ENCODE peak calls at places on chromosomes 2 and 18, in seven cellular contexts. One of them, this sample, is unnamed. For H3K27me3, the result is how much of the 10 kb centered on the place peaks cover.

GRCh38 chr2:40416486-40416885 is 35.4 kb downstream of the SLC8A1 start:
- DNase-seq in CD4-positive, alpha-beta memory T cell: no peak
- DNase-seq in dorsolateral prefrontal cortex: no peak
- DNase-seq in prostate gland: no peak
- DNase-seq in K562: no peak
- DNase-seq in Panc1: no peak
- DNase-seq in endodermal cell: no peak
- DNase-seq in this sample: no peak

GRCh38 chr2:186590538-186591441 is 934 bp downstream of the ITGAV start:
- DNase-seq in CD4-positive, alpha-beta memory T cell: peak
- DNase-seq in dorsolateral prefrontal cortex: peak
- DNase-seq in prostate gland: peak
- DNase-seq in K562: peak
- DNase-seq in Panc1: no peak
- DNase-seq in endodermal cell: peak
- DNase-seq in this sample: peak

GRCh38 chr2:54570925-54571694 is 115.0 kb downstream of the SPTBN1 start:
- DNase-seq in CD4-positive, alpha-beta memory T cell: peak
- DNase-seq in dorsolateral prefrontal cortex: no peak
- DNase-seq in prostate gland: no peak
- DNase-seq in K562: no peak
- DNase-seq in Panc1: peak
- DNase-seq in endodermal cell: no peak
- DNase-seq in this sample: peak

GRCh38 chr2:126448611-126449010 is 207.3 kb upstream of the GYPC start:
- DNase-seq in CD4-positive, alpha-beta memory T cell: no peak
- DNase-seq in dorsolateral prefrontal cortex: no peak
- DNase-seq in prostate gland: no peak
- DNase-seq in K562: no peak
- DNase-seq in Panc1: no peak
- DNase-seq in endodermal cell: no peak
- DNase-seq in this sample: no peak

GRCh38 chr2:184154438-184154837 is 443.9 kb upstream of the ZNF804A start:
- DNase-seq in CD4-positive, alpha-beta memory T cell: no peak
- DNase-seq in dorsolateral prefrontal cortex: no peak
- DNase-seq in prostate gland: no peak
- DNase-seq in K562: no peak
- DNase-seq in Panc1: no peak
- DNase-seq in endodermal cell: no peak
- DNase-seq in this sample: no peak

GRCh38 chr2:168189835-168190426 is 57.5 kb downstream of the STK39 start:
- DNase-seq in CD4-positive, alpha-beta memory T cell: no peak
- DNase-seq in dorsolateral prefrontal cortex: no peak
- DNase-seq in prostate gland: no peak
- DNase-seq in K562: no peak
- DNase-seq in Panc1: no peak
- DNase-seq in endodermal cell: no peak
- DNase-seq in this sample: no peak

GRCh38 chr2:187138240-187138639 is 289.3 kb upstream of the ZSWIM2 start:
- DNase-seq in CD4-positive, alpha-beta memory T cell: no peak
- DNase-seq in dorsolateral prefrontal cortex: no peak
- DNase-seq in prostate gland: no peak
- DNase-seq in K562: no peak
- DNase-seq in Panc1: peak
- DNase-seq in endodermal cell: peak
- DNase-seq in this sample: no peak

GRCh38 chr2:82139979-82140611 is 1835.5 kb upstream of the LRRTM1 start:
- DNase-seq in CD4-positive, alpha-beta memory T cell: no peak
- DNase-seq in dorsolateral prefrontal cortex: no peak
- DNase-seq in prostate gland: peak
- DNase-seq in K562: no peak
- DNase-seq in Panc1: no peak
- DNase-seq in endodermal cell: no peak
- DNase-seq in this sample: no peak

GRCh38 chr2:241872313-241872642 is 2.7 kb downstream of the RTP5 start:
- DNase-seq in CD4-positive, alpha-beta memory T cell: no peak
- DNase-seq in dorsolateral prefrontal cortex: no peak
- DNase-seq in prostate gland: no peak
- DNase-seq in K562: no peak
- DNase-seq in Panc1: no peak
- DNase-seq in endodermal cell: no peak
- DNase-seq in this sample: no peak

GRCh38 chr2:135997380-135997779 is 12.0 kb upstream of the DARS1 start:
- DNase-seq in CD4-positive, alpha-beta memory T cell: no peak
- DNase-seq in dorsolateral prefrontal cortex: no peak
- DNase-seq in prostate gland: no peak
- DNase-seq in K562: no peak
- DNase-seq in Panc1: no peak
- DNase-seq in endodermal cell: peak
- DNase-seq in this sample: peak

GRCh38 chr2:157124731-157125130 is 132.8 kb upstream of the GALNT5 start:
- DNase-seq in CD4-positive, alpha-beta memory T cell: no peak
- DNase-seq in dorsolateral prefrontal cortex: no peak
- DNase-seq in prostate gland: no peak
- DNase-seq in K562: no peak
- DNase-seq in Panc1: no peak
- DNase-seq in endodermal cell: no peak
- DNase-seq in this sample: no peak

GRCh38 chr2:169928463-169928864 is 101.2 kb downstream of the UBR3 start:
- DNase-seq in CD4-positive, alpha-beta memory T cell: no peak
- DNase-seq in dorsolateral prefrontal cortex: no peak
- DNase-seq in prostate gland: peak
- DNase-seq in K562: no peak
- DNase-seq in Panc1: peak
- DNase-seq in endodermal cell: no peak
- DNase-seq in this sample: peak

GRCh38 chr2:113129519-113130078 is 2.2 kb downstream of the IL1RN start:
- DNase-seq in CD4-positive, alpha-beta memory T cell: no peak
- DNase-seq in dorsolateral prefrontal cortex: no peak
- DNase-seq in prostate gland: no peak
- DNase-seq in K562: no peak
- DNase-seq in Panc1: no peak
- DNase-seq in endodermal cell: no peak
- DNase-seq in this sample: no peak

GRCh38 chr2:111037136-111037535 is 83.6 kb upstream of the BCL2L11 start:
- DNase-seq in CD4-positive, alpha-beta memory T cell: no peak
- DNase-seq in dorsolateral prefrontal cortex: no peak
- DNase-seq in prostate gland: no peak
- DNase-seq in K562: no peak
- DNase-seq in Panc1: no peak
- DNase-seq in endodermal cell: no peak
- DNase-seq in this sample: no peak

GRCh38 chr18:37861981-37862380 is 296.4 kb upstream of the CELF4 start:
- DNase-seq in CD4-positive, alpha-beta memory T cell: no peak
- DNase-seq in dorsolateral prefrontal cortex: no peak
- DNase-seq in prostate gland: no peak
- DNase-seq in K562: no peak
- DNase-seq in Panc1: no peak
- DNase-seq in endodermal cell: no peak
- DNase-seq in this sample: no peak

GRCh38 chr2:165193178-165193777 is 10.6 kb downstream of the SCN3A start:
- DNase-seq in CD4-positive, alpha-beta memory T cell: no peak
- DNase-seq in dorsolateral prefrontal cortex: no peak
- DNase-seq in prostate gland: no peak
- DNase-seq in K562: no peak
- DNase-seq in Panc1: no peak
- DNase-seq in endodermal cell: no peak
- DNase-seq in this sample: no peak

GRCh38 chr2:239288237-239288636 is 112.6 kb downstream of the HDAC4 start:
- DNase-seq in CD4-positive, alpha-beta memory T cell: no peak
- DNase-seq in dorsolateral prefrontal cortex: no peak
- DNase-seq in prostate gland: no peak
- DNase-seq in K562: no peak
- DNase-seq in Panc1: no peak
- DNase-seq in endodermal cell: no peak
- DNase-seq in this sample: peak

GRCh38 chr2:239290618-239291504 is 110.0 kb downstream of the HDAC4 start:
- DNase-seq in CD4-positive, alpha-beta memory T cell: no peak
- DNase-seq in dorsolateral prefrontal cortex: no peak
- DNase-seq in prostate gland: no peak
- DNase-seq in K562: no peak
- DNase-seq in Panc1: no peak
- DNase-seq in endodermal cell: peak
- DNase-seq in this sample: peak

GRCh38 chr2:239287461-239287860 is 113.4 kb downstream of the HDAC4 start:
- DNase-seq in CD4-positive, alpha-beta memory T cell: no peak
- DNase-seq in dorsolateral prefrontal cortex: no peak
- DNase-seq in prostate gland: no peak
- DNase-seq in K562: no peak
- DNase-seq in Panc1: no peak
- DNase-seq in endodermal cell: no peak
- DNase-seq in this sample: no peak

GRCh38 chr2:239288951-239289481 is 111.8 kb downstream of the HDAC4 start:
- DNase-seq in CD4-positive, alpha-beta memory T cell: peak
- DNase-seq in dorsolateral prefrontal cortex: no peak
- DNase-seq in prostate gland: no peak
- DNase-seq in K562: no peak
- DNase-seq in Panc1: no peak
- DNase-seq in endodermal cell: no peak
- DNase-seq in this sample: no peak

DNA sequence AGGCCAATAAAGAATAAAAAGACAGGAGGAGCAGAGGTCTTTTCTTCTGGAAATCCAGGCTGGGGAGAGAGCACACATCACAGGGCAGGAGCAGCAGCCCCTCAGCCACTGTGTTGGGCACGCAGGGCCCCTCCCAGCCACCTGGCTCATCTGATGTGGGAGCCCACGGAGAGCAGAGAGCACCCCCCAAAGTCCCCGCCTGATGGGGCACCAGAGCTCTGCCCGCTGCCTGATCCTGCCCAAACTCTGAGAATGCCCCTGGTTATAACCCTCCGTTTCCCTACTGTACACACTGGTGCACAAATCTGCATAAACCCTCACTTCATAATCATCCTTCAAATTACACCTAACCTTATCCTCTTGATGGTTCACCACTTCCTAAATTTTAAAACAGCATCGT is 111.3 kb downstream of the HDAC4 start:
- DNase-seq in CD4-positive, alpha-beta memory T cell: peak
- DNase-seq in dorsolateral prefrontal cortex: no peak
- DNase-seq in prostate gland: no peak
- DNase-seq in K562: no peak
- DNase-seq in Panc1: no peak
- DNase-seq in endodermal cell: no peak
- DNase-seq in this sample: no peak
- H3K27ac ChIP-seq in CD4-positive, alpha-beta memory T cell: peak
- H3K27ac ChIP-seq in dorsolateral prefrontal cortex: peak
- H3K27ac ChIP-seq in prostate gland: peak
- H3K27ac ChIP-seq in K562: peak
- H3K27ac ChIP-seq in Panc1: no peak
- H3K27ac ChIP-seq in endodermal cell: peak
- H3K27ac ChIP-seq in this sample: no peak

GRCh38 chr2:130336150-130336876 is 6.4 kb upstream of the IMP4 start:
- DNase-seq in CD4-positive, alpha-beta memory T cell: no peak
- DNase-seq in dorsolateral prefrontal cortex: peak
- DNase-seq in prostate gland: no peak
- DNase-seq in K562: no peak
- DNase-seq in Panc1: no peak
- DNase-seq in endodermal cell: peak
- DNase-seq in this sample: peak
- H3K4me3 ChIP-seq in CD4-positive, alpha-beta memory T cell: no peak
- H3K4me3 ChIP-seq in dorsolateral prefrontal cortex: no peak
- H3K4me3 ChIP-seq in prostate gland: no peak
- H3K4me3 ChIP-seq in K562: peak
- H3K4me3 ChIP-seq in Panc1: peak
- H3K4me3 ChIP-seq in endodermal cell: peak
- H3K4me3 ChIP-seq in this sample: no peak

GRCh38 chr2:129929321-129930290 is 49.9 kb upstream of the RAB6C start:
- DNase-seq in CD4-positive, alpha-beta memory T cell: no peak
- DNase-seq in dorsolateral prefrontal cortex: no peak
- DNase-seq in prostate gland: no peak
- DNase-seq in K562: no peak
- DNase-seq in Panc1: no peak
- DNase-seq in endodermal cell: no peak
- DNase-seq in this sample: peak

GRCh38 chr2:129936334-129936934 is 43.0 kb upstream of the RAB6C start:
- DNase-seq in CD4-positive, alpha-beta memory T cell: no peak
- DNase-seq in dorsolateral prefrontal cortex: no peak
- DNase-seq in prostate gland: peak
- DNase-seq in K562: peak
- DNase-seq in Panc1: no peak
- DNase-seq in endodermal cell: peak
- DNase-seq in this sample: peak

GRCh38 chr2:129930451-129930850 is 49.0 kb upstream of the RAB6C start:
- DNase-seq in CD4-positive, alpha-beta memory T cell: no peak
- DNase-seq in dorsolateral prefrontal cortex: no peak
- DNase-seq in prostate gland: no peak
- DNase-seq in K562: no peak
- DNase-seq in Panc1: no peak
- DNase-seq in endodermal cell: no peak
- DNase-seq in this sample: no peak

GRCh38 chr2:129935118-129935517 is 44.3 kb upstream of the RAB6C start:
- DNase-seq in CD4-positive, alpha-beta memory T cell: no peak
- DNase-seq in dorsolateral prefrontal cortex: no peak
- DNase-seq in prostate gland: no peak
- DNase-seq in K562: no peak
- DNase-seq in Panc1: no peak
- DNase-seq in endodermal cell: peak
- DNase-seq in this sample: peak

GRCh38 chr2:129934044-129934822 is 45.2 kb upstream of the RAB6C start:
- DNase-seq in CD4-positive, alpha-beta memory T cell: no peak
- DNase-seq in dorsolateral prefrontal cortex: no peak
- DNase-seq in prostate gland: no peak
- DNase-seq in K562: no peak
- DNase-seq in Panc1: no peak
- DNase-seq in endodermal cell: peak
- DNase-seq in this sample: peak
- H3K27me3 ChIP-seq in CD4-positive, alpha-beta memory T cell: under half
- H3K27me3 ChIP-seq in dorsolateral prefrontal cortex: under half
- H3K27me3 ChIP-seq in prostate gland: under half
- H3K27me3 ChIP-seq in K562: under half
- H3K27me3 ChIP-seq in Panc1: under half
- H3K27me3 ChIP-seq in endodermal cell: under half
- H3K27me3 ChIP-seq in this sample: under half

DNA sequence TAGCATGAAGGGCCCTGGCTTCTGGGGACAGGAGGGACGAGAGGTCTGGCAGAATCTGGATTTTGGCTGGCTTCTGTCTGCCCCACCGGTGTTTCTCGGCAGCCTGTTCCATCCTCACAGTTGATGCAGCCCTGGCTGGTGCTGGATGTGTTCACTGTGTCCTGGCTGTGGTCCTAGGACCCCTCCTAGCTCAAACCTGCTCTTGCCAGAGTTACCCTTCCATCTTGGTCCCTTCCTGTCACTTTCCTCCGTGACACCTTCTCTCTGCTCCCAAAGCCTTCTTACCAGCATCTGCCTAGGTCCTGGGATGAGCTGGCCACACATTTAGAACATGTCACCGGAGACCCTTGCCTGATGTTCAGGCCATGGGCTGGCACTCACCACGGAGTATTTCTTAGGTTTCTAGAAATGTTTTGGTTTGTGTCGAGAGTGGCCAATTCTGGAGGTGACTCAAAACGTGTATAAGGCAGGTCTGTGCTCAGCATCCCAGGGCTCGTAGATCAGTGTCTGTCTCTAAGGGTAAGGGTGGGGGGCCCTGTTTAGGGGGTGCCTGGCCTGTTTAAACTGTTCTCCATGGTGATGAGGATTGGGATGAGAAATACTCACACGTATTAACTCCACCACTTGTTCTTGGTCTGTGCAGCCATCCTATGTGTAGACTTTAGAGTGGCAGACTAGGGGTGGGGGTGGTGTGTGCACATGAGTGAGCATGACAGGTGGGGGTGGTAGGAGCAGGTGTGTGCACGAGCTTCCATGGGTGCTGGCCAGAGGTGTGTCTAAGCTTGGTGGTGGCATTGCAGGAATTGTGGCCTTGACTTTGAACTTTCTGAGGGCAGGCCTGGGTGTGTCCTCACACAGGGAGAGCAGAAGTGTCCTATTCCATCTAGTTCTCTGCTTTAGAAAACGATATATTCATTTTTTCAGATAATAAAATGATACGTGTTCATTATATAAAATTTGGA is 162.7 kb downstream of the DYSF start:
- DNase-seq in CD4-positive, alpha-beta memory T cell: no peak
- DNase-seq in dorsolateral prefrontal cortex: no peak
- DNase-seq in prostate gland: no peak
- DNase-seq in K562: peak
- DNase-seq in Panc1: no peak
- DNase-seq in endodermal cell: peak
- DNase-seq in this sample: peak
- H3K27ac ChIP-seq in CD4-positive, alpha-beta memory T cell: no peak
- H3K27ac ChIP-seq in dorsolateral prefrontal cortex: peak
- H3K27ac ChIP-seq in prostate gland: no peak
- H3K27ac ChIP-seq in K562: no peak
- H3K27ac ChIP-seq in Panc1: no peak
- H3K27ac ChIP-seq in endodermal cell: no peak
- H3K27ac ChIP-seq in this sample: no peak

This sample was measured in SJSA1.